ENCODE peak calls at places on chromosome 10, in seven cellular contexts. X is neural progenitor cell, U is ascending aorta, J is fibroblast of mammary gland, B is GM20000, T is AG09309, H is psoas muscle. W is an unnamed sample.
A peak's percentile ranks its signal among the peaks of the same experiment; 100 is the strongest.

GRCh38 chr10:10872035-10872673 is 145.5 kb upstream of the CELF2 start:
- DNase-seq in B (no peak), U (no peak), H (no peak), T (peak; percentile 86), J (peak; percentile 87), X (no peak), W (no peak)

GRCh38 chr10:24723386-24723787 is 300 bp downstream of the ARHGAP21 start:
- DNase-seq in T (no peak), U (no peak), H (peak; percentile 53), X (peak; percentile 88), B (no peak), J (no peak), W (peak; percentile 57)

GRCh38 chr10:95399167-95399566 is 108.4 kb upstream of the PDLIM1 start:
- DNase-seq in U (no peak), J (no peak), B (no peak), T (no peak), H (no peak), X (no peak), W (no peak)

GRCh38 chr10:79054203-79055099 is 14.3 kb upstream of the ZMIZ1 start:
- DNase-seq in T (no peak), H (no peak), U (no peak), X (no peak), J (no peak), B (no peak), W (no peak)

GRCh38 chr10:105149371-105149871 is 508.3 kb downstream of the SORCS3 start:
- DNase-seq in B (no peak), H (no peak), J (peak; percentile 1), U (no peak), X (no peak), T (peak; percentile 17), W (no peak)

GRCh38 chr10:29598861-29599311 is 35.9 kb downstream of the SVIL start:
- DNase-seq in T (peak; percentile 42), J (peak; percentile 40), X (no peak), H (no peak), B (no peak), U (no peak), W (no peak)

GRCh38 chr10:97849101-97849490 is 547 bp upstream of the GOLGA7B start:
- DNase-seq in H (no peak), J (no peak), T (no peak), B (peak; percentile 40), X (no peak), U (no peak), W (no peak)

GRCh38 chr10:123323884-123324283 is 169.7 kb downstream of the BUB3 start:
- DNase-seq in U (no peak), T (no peak), J (no peak), B (no peak), H (no peak), X (no peak), W (no peak)

GRCh38 chr10:79137826-79138225 is 69.1 kb downstream of the ZMIZ1 start:
- DNase-seq in J (peak; percentile 53), U (no peak), X (no peak), H (peak; percentile 65), T (no peak), B (peak; percentile 76), W (peak; percentile 85)

GRCh38 chr10:122464575-122464974 is 3.2 kb downstream of the HTRA1 start:
- DNase-seq in X (no peak), J (no peak), H (no peak), B (no peak), U (no peak), T (no peak), W (no peak)

GRCh38 chr10:77849039-77849664 is 77.4 kb downstream of the DLG5 start:
- DNase-seq in B (peak; percentile 50), H (no peak), J (no peak), X (peak; percentile 71), U (no peak), T (no peak), W (no peak)

GRCh38 chr10:71742301-71743098 is 22.9 kb upstream of the C10orf105 start:
- DNase-seq in H (no peak), X (no peak), T (no peak), U (no peak), B (no peak), J (no peak), W (no peak)

GRCh38 chr10:71741671-71742070 is 22.1 kb upstream of the C10orf105 start:
- DNase-seq in J (no peak), U (no peak), T (no peak), B (no peak), X (no peak), H (no peak), W (no peak)

GRCh38 chr10:71739368-71739900 is 19.9 kb upstream of the C10orf105 start:
- DNase-seq in X (no peak), T (no peak), U (no peak), H (no peak), B (no peak), J (no peak), W (no peak)

GRCh38 chr10:71741029-71741428 is 21.5 kb upstream of the C10orf105 start:
- DNase-seq in H (no peak), J (no peak), T (no peak), U (no peak), B (no peak), X (no peak), W (no peak)

GRCh38 chr10:71740069-71740468 is 20.5 kb upstream of the C10orf105 start:
- DNase-seq in H (no peak), T (no peak), J (peak; percentile 51), U (no peak), B (no peak), X (no peak), W (no peak)
- TF ChIP-seq CTCF in H (no peak), T (no peak), J (no peak), U (no peak), B (no peak), X (no peak), W (no peak)

GRCh38 chr10:13784067-13784466 is 197.3 kb downstream of the PRPF18 start:
- DNase-seq in B (peak; percentile 45), H (no peak), U (no peak), X (peak; percentile 48), J (no peak), T (no peak), W (peak; percentile 40)
- TF ChIP-seq CTCF in B (no peak), H (no peak), U (peak; percentile 7), X (peak; percentile 45), J (no peak), T (peak; percentile 42), W (peak; percentile 36)

DNA sequence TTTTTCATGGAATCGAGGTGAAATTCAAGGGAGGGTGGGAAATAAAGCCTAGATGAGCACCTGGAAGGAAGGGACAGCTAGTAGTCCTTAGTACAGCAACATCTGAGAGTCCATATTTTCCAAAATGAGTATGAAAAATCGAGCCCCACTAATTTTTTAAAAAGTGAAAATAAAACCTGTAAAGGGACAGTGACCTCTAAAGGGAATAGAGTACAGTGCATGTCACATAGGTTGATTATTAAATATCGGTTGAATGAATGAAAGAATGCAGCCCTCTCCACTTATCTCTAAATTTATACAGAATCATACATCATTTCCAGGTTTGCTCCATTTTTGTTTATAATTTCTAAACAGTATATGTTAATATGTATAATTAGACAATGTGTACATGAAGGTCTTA is 1088.5 kb upstream of the GHITM start:
- DNase-seq in X (no peak), J (no peak), T (no peak), B (no peak), U (no peak), H (no peak), W (no peak)
- TF ChIP-seq CTCF in X (no peak), J (no peak), T (no peak), B (no peak), U (no peak), H (no peak), W (no peak)

DNA sequence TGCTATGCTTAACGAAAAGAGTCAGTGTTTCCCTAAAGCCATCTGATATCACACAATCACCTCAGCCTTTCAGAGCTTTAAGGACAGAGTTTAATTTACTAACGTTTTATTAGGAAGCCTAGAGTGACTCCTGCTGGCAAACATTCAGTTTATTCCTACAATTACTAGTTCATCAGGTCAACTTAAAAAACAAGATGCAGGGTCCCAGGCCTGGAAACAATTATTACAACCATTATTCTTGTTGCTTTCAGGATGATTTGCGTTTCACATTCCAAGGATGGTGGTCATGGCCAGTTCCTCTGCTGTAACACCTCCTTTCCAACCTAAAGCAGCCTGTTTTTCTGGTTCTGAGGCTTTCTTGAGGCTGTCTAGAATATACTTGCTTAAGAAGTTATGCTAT is 1.5 kb upstream of the FAM53B start:
- DNase-seq in B (no peak), X (peak; percentile 46), U (no peak), H (no peak), J (peak; percentile 81), T (no peak), W (no peak)
- TF ChIP-seq CTCF in B (no peak), X (peak; percentile 51), U (no peak), H (peak; percentile 46), J (peak; percentile 27), T (no peak), W (peak; percentile 44)

GRCh38 chr10:58963723-58964124 is 212.7 kb upstream of the PHYHIPL start:
- DNase-seq in H (no peak), U (no peak), T (no peak), J (no peak), B (no peak), X (peak; percentile 93), W (no peak)

GRCh38 chr10:58965855-58966254 is 210.6 kb upstream of the PHYHIPL start:
- DNase-seq in J (no peak), H (no peak), B (no peak), T (no peak), X (no peak), U (no peak), W (no peak)

GRCh38 chr10:58957517-58957916 is 218.9 kb upstream of the PHYHIPL start:
- DNase-seq in H (no peak), U (no peak), T (no peak), B (no peak), X (no peak), J (no peak), W (no peak)

GRCh38 chr10:58967551-58968418 is 208.7 kb upstream of the PHYHIPL start:
- DNase-seq in X (peak; percentile 85), T (no peak), U (no peak), J (no peak), B (peak; percentile 25), H (no peak), W (no peak)

GRCh38 chr10:58963101-58963534 is 213.3 kb upstream of the PHYHIPL start:
- DNase-seq in T (no peak), B (no peak), X (peak; percentile 72), U (no peak), J (no peak), H (no peak), W (no peak)
- TF ChIP-seq CTCF in T (peak; percentile 17), B (no peak), X (peak; percentile 71), U (no peak), J (peak; percentile 34), H (no peak), W (no peak)

GRCh38 chr10:31025142-31025541 is 6.5 kb downstream of the ZNF438 start:
- DNase-seq in U (no peak), J (no peak), X (no peak), B (no peak), H (no peak), T (no peak), W (no peak)
- TF ChIP-seq CTCF in U (no peak), J (no peak), X (no peak), B (no peak), H (no peak), T (no peak), W (no peak)

W was measured in GM13977.